ENCODE peak calls at places on chromosomes 2 and 18, in eight cellular contexts. One of them, this sample, is unnamed.

GRCh38 chr2:40034801-40035200 is 255.7 kb upstream of the THUMPD2 start:
- DNase-seq in mammary epithelial cell: peak
- DNase-seq in A549: no peak
- DNase-seq in prostate gland: no peak
- DNase-seq in brain microvascular endothelial cell: no peak
- DNase-seq in AG09309: no peak
- DNase-seq in AG04450: no peak
- DNase-seq in HL-60: no peak
- DNase-seq in this sample: no peak

GRCh38 chr18:50429207-50429948 is 54.5 kb downstream of the SKA1 start:
- DNase-seq in mammary epithelial cell: no peak
- DNase-seq in A549: peak
- DNase-seq in prostate gland: peak
- DNase-seq in brain microvascular endothelial cell: peak
- DNase-seq in AG09309: no peak
- DNase-seq in AG04450: no peak
- DNase-seq in HL-60: no peak
- DNase-seq in this sample: peak

GRCh38 chr2:207107120-207107519 is 58.6 kb downstream of the KLF7 start:
- DNase-seq in mammary epithelial cell: no peak
- DNase-seq in A549: no peak
- DNase-seq in prostate gland: no peak
- DNase-seq in brain microvascular endothelial cell: no peak
- DNase-seq in AG09309: no peak
- DNase-seq in AG04450: no peak
- DNase-seq in HL-60: no peak
- DNase-seq in this sample: no peak

GRCh38 chr2:32947076-32947483 is 327 bp downstream of the LTBP1 start:
- DNase-seq in mammary epithelial cell: no peak
- DNase-seq in A549: peak
- DNase-seq in prostate gland: no peak
- DNase-seq in brain microvascular endothelial cell: no peak
- DNase-seq in AG09309: no peak
- DNase-seq in AG04450: no peak
- DNase-seq in HL-60: no peak
- DNase-seq in this sample: no peak

GRCh38 chr2:47076586-47077441 is 78.3 kb downstream of the STPG4 start:
- DNase-seq in mammary epithelial cell: peak
- DNase-seq in A549: peak
- DNase-seq in prostate gland: no peak
- DNase-seq in brain microvascular endothelial cell: peak
- DNase-seq in AG09309: peak
- DNase-seq in AG04450: peak
- DNase-seq in HL-60: no peak
- DNase-seq in this sample: peak

GRCh38 chr18:62837011-62837410 is 121.7 kb downstream of the PHLPP1 start:
- DNase-seq in mammary epithelial cell: no peak
- DNase-seq in A549: no peak
- DNase-seq in prostate gland: no peak
- DNase-seq in brain microvascular endothelial cell: no peak
- DNase-seq in AG09309: no peak
- DNase-seq in AG04450: no peak
- DNase-seq in HL-60: no peak
- DNase-seq in this sample: no peak

GRCh38 chr18:32922951-32923430 is 150.2 kb upstream of the KLHL14 start:
- DNase-seq in mammary epithelial cell: no peak
- DNase-seq in A549: no peak
- DNase-seq in prostate gland: no peak
- DNase-seq in brain microvascular endothelial cell: no peak
- DNase-seq in AG09309: no peak
- DNase-seq in AG04450: no peak
- DNase-seq in HL-60: no peak
- DNase-seq in this sample: no peak

GRCh38 chr2:43218550-43219382 is 7.6 kb downstream of the ZFP36L2 start:
- DNase-seq in mammary epithelial cell: peak
- DNase-seq in A549: peak
- DNase-seq in prostate gland: no peak
- DNase-seq in brain microvascular endothelial cell: peak
- DNase-seq in AG09309: no peak
- DNase-seq in AG04450: no peak
- DNase-seq in HL-60: peak
- DNase-seq in this sample: peak

GRCh38 chr2:44102790-44103642 is 65.7 kb upstream of the PPM1B start:
- DNase-seq in mammary epithelial cell: no peak
- DNase-seq in A549: no peak
- DNase-seq in prostate gland: peak
- DNase-seq in brain microvascular endothelial cell: no peak
- DNase-seq in AG09309: no peak
- DNase-seq in AG04450: no peak
- DNase-seq in HL-60: no peak
- DNase-seq in this sample: no peak

GRCh38 chr2:239441261-239441701 is 40.5 kb upstream of the HDAC4 start:
- DNase-seq in mammary epithelial cell: no peak
- DNase-seq in A549: no peak
- DNase-seq in prostate gland: no peak
- DNase-seq in brain microvascular endothelial cell: no peak
- DNase-seq in AG09309: no peak
- DNase-seq in AG04450: no peak
- DNase-seq in HL-60: no peak
- DNase-seq in this sample: no peak

GRCh38 chr2:165239230-165239629 is at the start of gene SCN2A:
- DNase-seq in mammary epithelial cell: peak
- DNase-seq in A549: peak
- DNase-seq in prostate gland: no peak
- DNase-seq in brain microvascular endothelial cell: peak
- DNase-seq in AG09309: peak
- DNase-seq in AG04450: peak
- DNase-seq in HL-60: peak
- DNase-seq in this sample: peak

GRCh38 chr2:33494155-33494779 is 17.8 kb downstream of the RASGRP3 start:
- DNase-seq in mammary epithelial cell: peak
- DNase-seq in A549: peak
- DNase-seq in prostate gland: no peak
- DNase-seq in brain microvascular endothelial cell: no peak
- DNase-seq in AG09309: no peak
- DNase-seq in AG04450: no peak
- DNase-seq in HL-60: no peak
- DNase-seq in this sample: no peak

GRCh38 chr2:96391153-96391827 is 55.7 kb downstream of the NCAPH start:
- DNase-seq in mammary epithelial cell: no peak
- DNase-seq in A549: no peak
- DNase-seq in prostate gland: no peak
- DNase-seq in brain microvascular endothelial cell: no peak
- DNase-seq in AG09309: no peak
- DNase-seq in AG04450: no peak
- DNase-seq in HL-60: no peak
- DNase-seq in this sample: no peak

GRCh38 chr2:68469935-68470334 is 2.5 kb downstream of the APLF start:
- DNase-seq in mammary epithelial cell: no peak
- DNase-seq in A549: no peak
- DNase-seq in prostate gland: no peak
- DNase-seq in brain microvascular endothelial cell: no peak
- DNase-seq in AG09309: no peak
- DNase-seq in AG04450: no peak
- DNase-seq in HL-60: no peak
- DNase-seq in this sample: peak

GRCh38 chr2:236852977-236853374 is 232.7 kb upstream of the COPS8 start:
- DNase-seq in mammary epithelial cell: no peak
- DNase-seq in A549: no peak
- DNase-seq in prostate gland: no peak
- DNase-seq in brain microvascular endothelial cell: no peak
- DNase-seq in AG09309: no peak
- DNase-seq in AG04450: no peak
- DNase-seq in HL-60: no peak
- DNase-seq in this sample: peak

GRCh38 chr2:179613701-179614100 is 247.7 kb downstream of the ZNF385B start:
- DNase-seq in mammary epithelial cell: peak
- DNase-seq in A549: no peak
- DNase-seq in prostate gland: no peak
- DNase-seq in brain microvascular endothelial cell: no peak
- DNase-seq in AG09309: no peak
- DNase-seq in AG04450: no peak
- DNase-seq in HL-60: no peak
- DNase-seq in this sample: no peak

GRCh38 chr2:120343433-120344105 is 2.4 kb upstream of the INHBB start:
- DNase-seq in mammary epithelial cell: peak
- DNase-seq in A549: peak
- DNase-seq in prostate gland: peak
- DNase-seq in brain microvascular endothelial cell: peak
- DNase-seq in AG09309: peak
- DNase-seq in AG04450: peak
- DNase-seq in HL-60: no peak
- DNase-seq in this sample: peak

GRCh38 chr2:202269585-202269984 is 4.0 kb downstream of the NOP58 start:
- DNase-seq in mammary epithelial cell: no peak
- DNase-seq in A549: no peak
- DNase-seq in prostate gland: no peak
- DNase-seq in brain microvascular endothelial cell: no peak
- DNase-seq in AG09309: no peak
- DNase-seq in AG04450: no peak
- DNase-seq in HL-60: peak
- DNase-seq in this sample: no peak

GRCh38 chr18:23235860-23236259 is 100.6 kb downstream of the CABLES1 start:
- DNase-seq in mammary epithelial cell: no peak
- DNase-seq in A549: no peak
- DNase-seq in prostate gland: no peak
- DNase-seq in brain microvascular endothelial cell: no peak
- DNase-seq in AG09309: no peak
- DNase-seq in AG04450: no peak
- DNase-seq in HL-60: no peak
- DNase-seq in this sample: no peak

GRCh38 chr18:46158498-46158897 is 54.3 kb downstream of the HAUS1 start:
- DNase-seq in mammary epithelial cell: peak
- DNase-seq in A549: no peak
- DNase-seq in prostate gland: peak
- DNase-seq in brain microvascular endothelial cell: no peak
- DNase-seq in AG09309: no peak
- DNase-seq in AG04450: no peak
- DNase-seq in HL-60: no peak
- DNase-seq in this sample: no peak

DNA sequence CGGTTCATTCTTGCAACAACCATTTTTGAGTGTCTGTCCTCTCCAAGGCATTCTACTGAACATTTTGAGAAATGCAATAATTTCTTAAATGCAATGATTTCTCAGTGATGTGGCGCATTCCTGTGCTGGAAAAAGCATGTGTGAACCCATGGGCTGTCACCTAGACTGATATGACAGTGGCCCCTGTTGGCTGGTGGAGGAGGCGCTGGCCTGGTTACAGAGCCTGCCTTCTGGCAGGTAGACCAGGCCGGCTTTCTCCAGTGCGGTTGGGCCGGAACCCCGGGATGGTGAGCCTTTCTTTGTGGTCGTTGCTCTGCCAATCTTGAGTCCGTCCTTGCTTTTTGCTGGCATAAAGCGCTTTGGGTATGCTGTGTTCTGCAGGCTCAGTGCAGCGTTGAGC is 33.7 kb downstream of the TSHZ1 start:
- DNase-seq in mammary epithelial cell: peak
- DNase-seq in A549: peak
- DNase-seq in prostate gland: peak
- DNase-seq in brain microvascular endothelial cell: no peak
- DNase-seq in AG09309: no peak
- DNase-seq in AG04450: no peak
- DNase-seq in HL-60: no peak
- DNase-seq in this sample: no peak
- TF ChIP-seq CTCF in mammary epithelial cell: peak
- TF ChIP-seq CTCF in A549: no peak
- TF ChIP-seq CTCF in prostate gland: no peak
- TF ChIP-seq CTCF in brain microvascular endothelial cell: peak
- TF ChIP-seq CTCF in AG09309: no peak
- TF ChIP-seq CTCF in AG04450: no peak
- TF ChIP-seq CTCF in HL-60: peak
- TF ChIP-seq CTCF in this sample: peak

DNA sequence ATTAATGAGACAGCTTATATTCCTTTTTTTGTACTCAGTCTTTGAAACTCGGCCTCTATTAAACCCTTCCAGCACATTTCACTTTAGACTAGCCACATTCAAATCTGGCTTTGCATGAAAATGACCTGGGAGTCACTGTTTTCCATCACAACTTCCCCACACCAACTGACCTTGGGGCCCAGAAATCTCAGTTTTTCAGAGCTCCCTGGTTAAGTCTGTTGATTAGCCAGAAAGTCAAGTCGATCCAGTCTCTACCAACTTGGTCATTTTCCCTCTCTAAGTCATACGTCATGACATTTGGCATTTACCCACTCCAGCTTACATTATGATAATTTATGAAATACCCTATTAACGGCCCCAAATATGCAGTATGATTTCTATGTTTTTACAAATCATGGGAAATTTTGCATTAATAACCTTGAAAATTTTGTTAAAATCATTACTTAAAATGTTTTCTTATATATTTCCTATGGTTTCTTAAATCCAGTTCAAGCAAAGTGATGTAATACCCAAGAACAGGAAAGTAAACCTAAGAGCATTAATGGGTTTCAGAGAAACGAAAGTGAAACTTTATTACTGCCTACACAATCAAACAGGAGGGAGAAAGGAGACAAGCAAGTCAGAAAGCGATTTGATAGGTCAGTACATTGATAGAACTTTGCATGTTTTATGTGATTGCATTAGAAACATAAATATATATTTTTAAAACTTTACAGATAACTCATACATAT is 77.1 kb downstream of the SPATS2L start:
- DNase-seq in mammary epithelial cell: peak
- DNase-seq in A549: no peak
- DNase-seq in prostate gland: no peak
- DNase-seq in brain microvascular endothelial cell: no peak
- DNase-seq in AG09309: peak
- DNase-seq in AG04450: no peak
- DNase-seq in HL-60: no peak
- DNase-seq in this sample: peak
- H3K4me3 ChIP-seq in mammary epithelial cell: peak
- H3K4me3 ChIP-seq in A549: peak
- H3K4me3 ChIP-seq in prostate gland: no peak
- H3K4me3 ChIP-seq in brain microvascular endothelial cell: peak
- H3K4me3 ChIP-seq in AG09309: no peak
- H3K4me3 ChIP-seq in AG04450: peak
- H3K4me3 ChIP-seq in HL-60: no peak
- H3K4me3 ChIP-seq in this sample: peak

GRCh38 chr2:157628282-157628531 is 457 bp downstream of the ACVR1C start:
- DNase-seq in mammary epithelial cell: peak
- DNase-seq in A549: no peak
- DNase-seq in prostate gland: no peak
- DNase-seq in brain microvascular endothelial cell: no peak
- DNase-seq in AG09309: no peak
- DNase-seq in AG04450: no peak
- DNase-seq in HL-60: no peak
- DNase-seq in this sample: no peak
- TF ChIP-seq CTCF in mammary epithelial cell: no peak
- TF ChIP-seq CTCF in A549: no peak
- TF ChIP-seq CTCF in prostate gland: no peak
- TF ChIP-seq CTCF in brain microvascular endothelial cell: no peak
- TF ChIP-seq CTCF in AG09309: no peak
- TF ChIP-seq CTCF in AG04450: no peak
- TF ChIP-seq CTCF in HL-60: no peak
- TF ChIP-seq CTCF in this sample: no peak

DNA sequence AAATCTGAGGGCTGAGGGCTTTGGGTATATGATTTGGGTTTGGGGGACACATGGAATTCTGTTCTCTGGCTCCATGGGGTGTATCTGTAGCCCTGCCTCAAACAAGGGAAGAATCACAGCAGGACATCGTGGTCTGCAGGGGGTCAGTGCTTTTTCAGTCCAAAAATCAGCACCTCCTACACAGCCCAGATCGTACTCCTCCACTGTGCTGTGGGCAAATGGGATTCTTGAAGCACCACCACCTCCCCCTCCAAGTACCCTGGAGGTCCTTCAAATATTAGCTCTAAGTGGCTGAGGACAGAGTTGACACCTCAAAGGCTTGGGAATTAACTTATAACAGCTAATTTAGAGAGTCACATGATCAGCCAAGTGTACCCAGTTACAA is 41.5 kb downstream of the EPHA4 start:
- DNase-seq in mammary epithelial cell: no peak
- DNase-seq in A549: no peak
- DNase-seq in prostate gland: no peak
- DNase-seq in brain microvascular endothelial cell: no peak
- DNase-seq in AG09309: no peak
- DNase-seq in AG04450: no peak
- DNase-seq in HL-60: no peak
- DNase-seq in this sample: no peak
- H3K4me3 ChIP-seq in mammary epithelial cell: no peak
- H3K4me3 ChIP-seq in A549: no peak
- H3K4me3 ChIP-seq in prostate gland: no peak
- H3K4me3 ChIP-seq in brain microvascular endothelial cell: no peak
- H3K4me3 ChIP-seq in AG09309: no peak
- H3K4me3 ChIP-seq in AG04450: no peak
- H3K4me3 ChIP-seq in HL-60: no peak
- H3K4me3 ChIP-seq in this sample: no peak